ENCODE peak calls at places on chromosomes 7 and 10, in four cellular contexts. M is lower lobe of right lung, G is DND-41, D is sigmoid colon. V is an unnamed sample.

GRCh38 chr10:3068968-3069737 is 1.8 kb downstream of the PFKP start:
- DNase-seq in M (no peak), D (no peak), G (peak; percentile 54), V (peak; percentile 8)

GRCh38 chr10:44316922-44317215 is 68.0 kb downstream of the CXCL12 start:
- DNase-seq in G (no peak), M (no peak), D (no peak), V (no peak)

GRCh38 chr10:97319671-97320479 is 804 bp downstream of the FRAT1 start:
- DNase-seq in M (peak; percentile 84), D (peak; percentile 72), G (peak; percentile 53), V (peak; percentile 76)

GRCh38 chr10:6202098-6202683 is 541 bp upstream of the PFKFB3 start:
- DNase-seq in M (no peak), G (no peak), D (no peak), V (no peak)

GRCh38 chr7:76317782-76318487 is 15.5 kb downstream of the HSPB1 start:
- DNase-seq in M (peak; percentile 99), D (peak; percentile 99), G (peak; percentile 98), V (peak; percentile 94)

GRCh38 chr10:19819419-19820033 is 3.3 kb downstream of the PLXDC2 start:
- DNase-seq in G (no peak), D (no peak), M (no peak), V (no peak)

GRCh38 chr10:12984165-12984747 is 17.3 kb downstream of the CCDC3 start:
- DNase-seq in D (no peak), G (no peak), M (no peak), V (no peak)

GRCh38 chr10:126905776-126906703 is 812 bp downstream of the DOCK1 start:
- DNase-seq in D (peak; percentile 73), M (no peak), G (no peak), V (no peak)

GRCh38 chr7:43199333-43199732 is 86.9 kb downstream of the HECW1 start:
- DNase-seq in G (no peak), M (no peak), D (no peak), V (no peak)

GRCh38 chr10:113441871-113442270 is 111.0 kb upstream of the HABP2 start:
- DNase-seq in D (no peak), G (no peak), M (no peak), V (no peak)

GRCh38 chr10:102743078-102743587 is 615 bp upstream of the WBP1L start:
- DNase-seq in D (no peak), M (no peak), G (no peak), V (no peak)

GRCh38 chr7:138755831-138756590 is 41.8 kb upstream of the TMEM213 start:
- DNase-seq in M (no peak), D (no peak), G (no peak), V (no peak)

GRCh38 chr7:152406491-152406890 is 29.3 kb downstream of the KMT2C start:
- DNase-seq in M (no peak), G (no peak), D (peak; percentile 70), V (no peak)

GRCh38 chr7:17021205-17021604 is 139.4 kb upstream of the AGR3 start:
- DNase-seq in G (no peak), D (no peak), M (no peak), V (no peak)

GRCh38 chr10:106513328-106513727 is 651.2 kb downstream of the SORCS1 start:
- DNase-seq in D (no peak), G (no peak), M (no peak), V (no peak)

GRCh38 chr7:84697506-84697905 is 489.4 kb downstream of the SEMA3D start:
- DNase-seq in G (no peak), D (no peak), M (no peak), V (no peak)

GRCh38 chr10:1379601-1380000 is 323.4 kb downstream of the WDR37 start:
- DNase-seq in M (no peak), D (peak; percentile 34), G (no peak), V (no peak)

GRCh38 chr7:70218006-70218405 is 619.7 kb downstream of the AUTS2 start:
- DNase-seq in D (no peak), M (no peak), G (no peak), V (no peak)

GRCh38 chr7:28028471-28028870 is 152.1 kb downstream of the JAZF1 start:
- DNase-seq in M (no peak), G (no peak), D (no peak), V (no peak)

GRCh38 chr10:73585223-73585784 is 5.8 kb downstream of the USP54 start:
- DNase-seq in M (no peak), D (no peak), G (no peak), V (no peak)

GRCh38 chr7:2198206-2198605 is 34.5 kb downstream of the MAD1L1 start:
- DNase-seq in G (no peak), D (peak; percentile 51), M (peak; percentile 87), V (no peak)

GRCh38 chr10:132678436-132679216 is 107.3 kb downstream of the NKX6-2 start:
- DNase-seq in G (no peak), D (peak; percentile 27), M (peak; percentile 27), V (no peak)

GRCh38 chr7:29866490-29866930 is 60.2 kb downstream of the WIPF3 start:
- DNase-seq in D (no peak), G (no peak), M (peak; percentile 79), V (no peak)

GRCh38 chr10:54797636-54798395 is 3.2 kb downstream of the PCDH15 start:
- DNase-seq in D (no peak), M (no peak), G (no peak), V (no peak)

GRCh38 chr7:138752568-138753518 is 45.0 kb upstream of the TMEM213 start:
- DNase-seq in M (peak; percentile 61), D (no peak), G (peak; percentile 97), V (peak; percentile 95)

GRCh38 chr10:76868088-76868949 is 769.3 kb downstream of the KCNMA1 start:
- DNase-seq in G (no peak), M (no peak), D (no peak), V (no peak)

GRCh38 chr10:46198516-46198915 is 88.3 kb upstream of the ANTXRL start:
- DNase-seq in D (no peak), G (no peak), M (no peak), V (no peak)

GRCh38 chr7:144437370-144438191 is 34.1 kb upstream of the NOBOX start:
- DNase-seq in M (no peak), D (no peak), G (peak; percentile 44), V (peak; percentile 15)

GRCh38 chr7:601573-602340 is 82.1 kb upstream of the PDGFA start:
- DNase-seq in M (peak; percentile 75), D (peak; percentile 69), G (no peak), V (peak; percentile 60)

GRCh38 chr7:107856806-107857540 is 34.0 kb upstream of the DLD start:
- DNase-seq in G (peak; percentile 30), D (no peak), M (no peak), V (peak; percentile 40)

GRCh38 chr10:16828114-16828568 is 10.9 kb upstream of the RSU1 start:
- DNase-seq in G (peak; percentile 67), D (peak; percentile 71), M (no peak), V (peak; percentile 45)

GRCh38 chr7:96311967-96312366 is 9.9 kb downstream of the SLC25A13 start:
- DNase-seq in G (no peak), M (no peak), D (peak; percentile 84), V (no peak)

GRCh38 chr7:63057265-63057664 is 941.4 kb upstream of the ZNF722 start:
- DNase-seq in D (peak; percentile 59), G (no peak), M (no peak), V (no peak)

GRCh38 chr10:23370106-23370505 is 25.5 kb upstream of the C10orf67 start:
- DNase-seq in D (no peak), G (no peak), M (no peak), V (no peak)

DNA sequence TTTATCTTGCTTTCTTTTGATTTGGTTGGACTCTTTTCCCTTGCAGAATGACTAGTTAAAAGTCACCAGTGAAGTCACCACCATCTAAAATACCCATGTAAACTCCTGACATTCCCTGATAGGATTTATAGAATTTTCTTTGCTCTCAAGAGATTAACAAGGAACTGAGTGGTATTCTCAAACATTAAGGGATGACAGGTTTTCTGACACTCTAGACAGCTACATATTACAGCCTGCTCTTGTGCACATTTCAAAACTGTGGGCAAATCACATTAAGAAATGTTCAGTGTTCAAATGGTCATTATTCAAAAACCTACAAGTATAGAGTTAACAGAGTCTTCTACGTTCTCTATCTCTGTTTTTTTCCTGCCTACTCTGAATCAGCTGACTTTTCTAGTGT is 15.8 kb upstream of the ACSM6 start:
- DNase-seq in M (no peak), D (no peak), G (no peak), V (no peak)
- H3K4me1 ChIP-seq in M (peaks cover 9% of the 10 kb centered on the region), D (no peaks in the 10 kb centered on the region), G (no peaks in the 10 kb centered on the region), V (peaks cover 2% of the 10 kb centered on the region)

GRCh38 chr7:148709019-148709418 is 10.3 kb downstream of the CUL1 start:
- DNase-seq in M (no peak), G (no peak), D (no peak), V (no peak)
- H3K4me1 ChIP-seq in M (peaks cover 76% of the 10 kb centered on the region), G (no peaks in the 10 kb centered on the region), D (peaks cover 89% of the 10 kb centered on the region), V (peaks cover 33% of the 10 kb centered on the region)

DNA sequence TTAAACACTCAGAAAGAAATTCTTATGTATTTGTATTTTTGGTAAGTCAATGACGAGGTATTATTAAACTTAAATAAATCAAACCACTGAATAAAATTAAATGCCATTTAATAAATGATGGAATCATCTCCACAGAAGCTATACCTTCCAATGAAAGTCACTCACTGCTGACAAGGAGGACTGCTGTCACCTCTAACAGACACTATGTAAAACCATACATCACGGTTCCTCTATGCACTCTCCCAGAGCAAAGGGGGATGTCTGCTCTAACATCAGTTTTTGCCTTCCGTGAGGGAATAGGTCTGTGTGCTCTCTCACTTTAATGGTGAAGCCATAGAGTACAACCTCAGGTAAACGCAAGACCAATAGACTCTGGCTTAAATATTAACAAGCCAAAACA is 99.7 kb upstream of the DDC start:
- DNase-seq in M (no peak), G (no peak), D (no peak), V (no peak)
- H3K4me1 ChIP-seq in M (peaks cover 85% of the 10 kb centered on the region), G (no peaks in the 10 kb centered on the region), D (peaks cover 71% of the 10 kb centered on the region), V (peaks cover 48% of the 10 kb centered on the region)

GRCh38 chr10:58555930-58556311 is 43.2 kb downstream of the BICC1 start:
- DNase-seq in M (no peak), D (no peak), G (no peak), V (no peak)

GRCh38 chr10:58556516-58556915 is 43.8 kb downstream of the BICC1 start:
- DNase-seq in D (no peak), M (no peak), G (no peak), V (no peak)

GRCh38 chr10:58557714-58558113 is 45.0 kb downstream of the BICC1 start:
- DNase-seq in G (no peak), M (no peak), D (no peak), V (no peak)

GRCh38 chr10:58554316-58554715 is 41.6 kb downstream of the BICC1 start:
- DNase-seq in G (no peak), D (no peak), M (no peak), V (no peak)

DNA sequence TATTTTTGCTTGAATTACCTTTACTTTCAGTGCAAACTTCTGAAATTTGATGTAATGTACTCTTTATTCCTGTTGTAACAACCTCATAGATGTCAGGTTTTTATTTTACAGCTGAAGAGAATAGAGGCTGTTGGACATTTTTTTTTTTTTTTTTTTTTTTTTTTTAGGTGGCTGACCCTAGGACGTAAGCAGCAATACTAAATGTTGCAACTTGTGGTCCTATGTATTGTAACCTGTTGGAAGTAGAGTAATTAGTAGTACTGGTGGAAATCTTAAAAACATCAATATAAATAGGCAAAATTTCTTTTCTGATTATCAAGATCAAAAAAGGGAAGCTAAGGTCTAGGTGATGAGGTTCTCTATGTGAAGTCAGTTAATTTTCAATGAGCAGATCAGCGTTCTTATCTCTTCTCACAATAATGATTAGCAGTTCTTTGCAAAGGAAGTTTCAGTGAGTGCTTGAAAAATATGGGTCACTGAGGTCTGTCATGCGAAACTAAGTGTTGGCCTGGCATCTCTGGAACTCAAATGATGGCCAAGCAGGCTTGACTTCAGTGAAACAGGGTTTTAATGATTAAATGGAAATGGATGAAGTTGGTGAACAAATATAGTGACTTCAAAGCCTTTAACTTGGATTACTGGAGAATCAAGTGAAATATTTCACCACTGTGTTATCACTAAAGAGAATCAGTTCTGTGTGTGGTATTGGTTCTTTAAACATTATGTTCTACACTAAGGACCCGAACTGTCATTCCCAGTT is 42.7 kb downstream of the BICC1 start:
- DNase-seq in M (no peak), D (no peak), G (no peak), V (no peak)
- H3K4me1 ChIP-seq in M (no peaks in the 10 kb centered on the region), D (no peaks in the 10 kb centered on the region), G (no peaks in the 10 kb centered on the region), V (no peaks in the 10 kb centered on the region)